ENCODE peak calls at places on chromosomes 12 and 14, in eight cellular contexts. U is transverse colon, V is A549, E is ovary, L is tibial nerve, B is HepG2, K is SK-N-SH, S is upper lobe of left lung. X is an unnamed sample.

GRCh38 chr12:100128509-100128908 is 14.2 kb downstream of the BLTP3B start:
- DNase-seq in V (peak), S (no peak), L (peak), U (peak), K (peak), B (peak), E (no peak), X (no peak)

GRCh38 chr12:112961074-112961473 is 17.2 kb upstream of the OAS2 start:
- DNase-seq in V (no peak), E (no peak), L (no peak), K (no peak), B (no peak), S (no peak), U (no peak), X (no peak)

GRCh38 chr14:29821665-29822429 is 105.8 kb downstream of the PRKD1 start:
- DNase-seq in B (no peak), E (no peak), K (no peak), L (no peak), U (no peak), S (no peak), V (no peak), X (no peak)

GRCh38 chr12:91256471-91256870 is 73.9 kb upstream of the DCN start:
- DNase-seq in V (no peak), U (no peak), B (no peak), K (no peak), E (no peak), S (no peak), L (no peak), X (no peak)

GRCh38 chr12:27689558-27690180 is 6.6 kb upstream of the REP15 start:
- DNase-seq in L (no peak), E (no peak), K (no peak), S (no peak), V (no peak), U (no peak), B (no peak), X (no peak)

GRCh38 chr12:114669501-114670256 is 14.3 kb downstream of the TBX3 start:
- DNase-seq in S (no peak), B (peak), V (no peak), K (peak), U (no peak), L (no peak), E (peak), X (no peak)

GRCh38 chr12:24853588-24853987 is 95.3 kb downstream of the BCAT1 start:
- DNase-seq in V (no peak), E (no peak), K (no peak), U (no peak), L (no peak), B (no peak), S (no peak), X (no peak)

GRCh38 chr12:64551676-64552075 is 58.6 kb upstream of the RASSF3 start:
- DNase-seq in E (no peak), U (no peak), K (no peak), V (no peak), L (no peak), B (no peak), S (no peak), X (no peak)

GRCh38 chr12:2794261-2794735 is 472 bp upstream of the FKBP4 start:
- DNase-seq in K (no peak), S (peak), U (peak), L (no peak), E (no peak), V (no peak), B (no peak), X (no peak)

GRCh38 chr14:64501326-64502171 is 2.1 kb downstream of the ZBTB25 start:
- DNase-seq in U (peak), V (no peak), B (peak), K (peak), S (no peak), L (peak), E (peak), X (no peak)

GRCh38 chr14:95424533-95424932 is 91.9 kb downstream of the SYNE3 start:
- DNase-seq in B (no peak), S (no peak), U (no peak), L (peak), E (no peak), V (no peak), K (no peak), X (no peak)

GRCh38 chr14:88590173-88590572 is 27.3 kb downstream of the ZC3H14 start:
- DNase-seq in K (no peak), L (no peak), U (no peak), S (no peak), B (no peak), V (peak), E (no peak), X (no peak)

GRCh38 chr12:100058482-100059029 is 73.8 kb upstream of the ANKS1B start:
- DNase-seq in E (no peak), L (no peak), V (no peak), U (no peak), B (no peak), S (no peak), K (peak), X (no peak)

GRCh38 chr14:48615618-48616017 is 940.2 kb upstream of the MDGA2 start:
- DNase-seq in B (no peak), K (no peak), V (no peak), U (no peak), S (no peak), L (no peak), E (no peak), X (no peak)

GRCh38 chr12:57488397-57489156 is 709 bp downstream of the MARS1 start:
- DNase-seq in U (no peak), E (no peak), V (no peak), L (no peak), K (peak), B (no peak), S (no peak), X (no peak)

GRCh38 chr12:123595729-123596128 is 6.2 kb upstream of the DDX55 start:
- DNase-seq in V (no peak), K (no peak), L (no peak), B (peak), E (no peak), U (no peak), S (no peak), X (peak)

GRCh38 chr12:127428420-127428819 is 838.5 kb upstream of the TMEM132C start:
- DNase-seq in L (no peak), U (no peak), S (no peak), V (no peak), E (no peak), K (no peak), B (no peak), X (no peak)

GRCh38 chr12:124705545-124706138 is 138.2 kb upstream of the NCOR2 start:
- DNase-seq in S (no peak), B (no peak), V (no peak), L (no peak), K (no peak), E (no peak), U (no peak), X (no peak)

GRCh38 chr14:71885301-71885700 is 46.9 kb upstream of the RGS6 start:
- DNase-seq in E (no peak), U (no peak), S (no peak), L (no peak), B (no peak), V (no peak), K (no peak), X (no peak)

GRCh38 chr12:106301611-106302321 is 767 bp upstream of the TCP11L2 start:
- DNase-seq in S (peak), E (no peak), B (no peak), U (peak), V (peak), L (peak), K (peak), X (peak)

GRCh38 chr12:77667101-77667500 is 163.6 kb upstream of the NAV3 start:
- DNase-seq in E (no peak), V (no peak), L (no peak), U (no peak), K (no peak), B (no peak), S (no peak), X (no peak)

GRCh38 chr12:30694412-30694955 is 1.2 kb downstream of the IPO8 start:
- DNase-seq in B (no peak), V (no peak), U (no peak), E (no peak), L (no peak), S (no peak), K (no peak), X (no peak)

GRCh38 chr14:26761532-26761931 is 163.7 kb upstream of the NOVA1 start:
- DNase-seq in U (no peak), E (no peak), L (no peak), V (no peak), S (peak), K (no peak), B (no peak), X (no peak)

GRCh38 chr12:10540776-10541205 is 35.1 kb downstream of the EIF2S3B start:
- DNase-seq in V (no peak), K (no peak), S (no peak), B (no peak), U (no peak), L (no peak), E (no peak), X (no peak)

GRCh38 chr12:111462134-111462821 is 56.6 kb downstream of the SH2B3 start:
- DNase-seq in S (no peak), K (no peak), U (no peak), E (no peak), V (no peak), L (no peak), B (no peak), X (no peak)

GRCh38 chr14:51294951-51295350 is 54.9 kb downstream of the TMX1 start:
- DNase-seq in L (no peak), K (peak), S (no peak), E (no peak), V (no peak), U (no peak), B (no peak), X (no peak)

DNA sequence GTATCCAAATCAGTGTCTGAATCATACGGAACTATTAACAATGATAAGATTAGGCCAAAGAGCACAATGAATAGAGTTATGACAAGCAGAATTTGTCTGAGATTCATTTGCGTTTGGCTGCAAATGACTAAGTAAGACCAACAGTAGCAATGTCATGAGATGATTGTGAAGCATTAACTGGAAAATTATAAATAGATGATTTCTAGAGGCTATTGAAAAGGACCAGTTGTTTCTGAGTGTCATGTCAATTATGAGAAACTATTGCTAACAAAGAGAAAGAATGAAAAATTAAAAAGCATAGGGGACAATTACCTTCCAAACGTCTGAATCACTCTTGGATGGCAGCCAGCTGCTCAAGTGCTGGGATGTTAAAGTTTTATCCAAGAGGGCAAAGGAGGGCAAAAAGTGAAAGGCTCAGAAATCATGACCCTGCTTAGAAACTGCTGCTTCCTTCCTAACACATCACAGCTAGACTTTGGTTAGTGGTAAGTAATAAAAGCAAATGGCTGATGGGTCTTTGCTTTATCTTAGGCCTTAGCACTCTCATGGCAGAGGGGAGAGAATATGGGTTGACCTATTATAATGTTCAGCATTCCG is 89.0 kb downstream of the AKAP6 start:
- DNase-seq in B (no peak), E (peak), K (no peak), V (no peak), L (no peak), U (peak), S (no peak), X (no peak)
- TF ChIP-seq EP300 in B (no peak), E (no peak), K (peak), V (no peak), L (no peak), U (no peak), S (no peak), X (no peak)

GRCh38 chr14:91070572-91070971 is 10.1 kb upstream of the RPS6KA5 start:
- DNase-seq in E (no peak), K (no peak), B (no peak), U (no peak), S (no peak), V (no peak), L (no peak), X (no peak)

GRCh38 chr14:91065266-91065665 is 4.8 kb upstream of the RPS6KA5 start:
- DNase-seq in S (no peak), L (no peak), K (no peak), U (no peak), V (no peak), E (no peak), B (no peak), X (no peak)

GRCh38 chr14:91067186-91067585 is 6.7 kb upstream of the RPS6KA5 start:
- DNase-seq in B (no peak), K (no peak), U (no peak), S (no peak), E (no peak), V (no peak), L (no peak), X (no peak)

GRCh38 chr14:91063119-91063518 is 2.7 kb upstream of the RPS6KA5 start:
- DNase-seq in V (no peak), E (no peak), L (no peak), B (peak), S (no peak), K (no peak), U (no peak), X (no peak)

DNA sequence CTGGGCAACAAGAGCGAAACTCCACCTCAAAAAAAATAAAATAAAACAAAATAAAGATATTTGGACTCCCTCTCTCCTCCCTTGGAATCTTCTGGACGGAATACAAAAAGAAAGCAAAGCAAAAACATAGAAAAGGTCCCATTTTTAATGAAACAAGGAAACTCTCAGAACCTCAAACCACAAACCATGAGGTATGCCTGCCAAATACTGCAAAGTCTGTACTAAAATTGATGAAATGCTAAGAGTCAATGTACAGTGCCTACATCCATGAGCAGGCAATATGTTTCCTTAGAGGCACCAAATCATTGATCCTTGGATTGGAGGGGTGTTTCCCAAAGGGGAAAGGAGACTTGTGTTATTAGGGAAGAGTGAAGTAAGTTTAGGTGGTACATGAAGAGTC is 8.2 kb upstream of the RPS6KA5 start:
- DNase-seq in L (no peak), S (no peak), U (no peak), V (no peak), B (no peak), K (no peak), E (no peak), X (no peak)
- TF ChIP-seq EP300 in L (no peak), S (no peak), U (no peak), V (no peak), B (no peak), K (no peak), E (no peak), X (no peak)

GRCh38 chr12:49547090-49547690 is 8.4 kb downstream of the KCNH3 start:
- DNase-seq in V (no peak), U (no peak), B (no peak), S (no peak), E (no peak), L (no peak), K (peak), X (no peak)
- TF ChIP-seq EP300 in V (no peak), U (no peak), B (no peak), S (no peak), E (no peak), L (no peak), K (no peak), X (no peak)

DNA sequence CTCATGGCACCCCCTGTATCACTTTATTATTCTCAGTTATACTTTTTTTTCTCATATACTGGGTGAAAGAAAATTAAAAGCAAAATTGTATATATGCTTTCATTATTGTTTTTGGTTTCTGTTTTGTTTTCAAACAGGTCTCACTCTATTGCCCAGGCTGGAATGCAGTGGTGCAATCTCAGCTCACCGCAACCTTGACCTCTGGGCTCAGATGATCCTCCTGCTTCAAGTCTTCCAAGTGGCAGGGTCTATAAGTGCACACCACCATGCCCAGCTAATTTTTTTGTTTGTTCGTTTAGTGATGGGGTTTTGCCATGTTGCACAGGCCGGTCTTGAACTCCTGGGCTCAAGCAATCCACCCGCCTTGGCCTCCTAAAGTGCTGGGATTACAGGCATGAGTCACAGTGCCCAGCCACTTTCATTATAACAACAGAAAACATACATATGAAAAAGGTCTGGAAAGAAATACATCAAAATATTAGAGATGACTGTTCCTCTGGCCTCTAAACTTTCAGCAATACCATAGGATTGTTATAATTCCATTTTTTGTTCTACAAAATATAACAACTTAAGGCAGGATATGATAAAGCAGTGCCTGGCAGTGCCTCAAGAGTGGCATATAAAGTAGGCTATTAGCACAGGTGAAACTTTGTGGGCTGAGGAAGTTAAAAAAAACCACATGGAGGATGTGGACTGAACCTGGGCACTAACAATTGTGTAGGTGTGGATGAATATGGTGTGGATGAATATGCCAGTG is 5.8 kb upstream of the NTN4 start:
- DNase-seq in S (no peak), E (no peak), K (no peak), L (no peak), B (peak), V (no peak), U (no peak), X (no peak)
- TF ChIP-seq EP300 in S (no peak), E (no peak), K (no peak), L (no peak), B (peak), V (no peak), U (no peak), X (no peak)

GRCh38 chr12:26032290-26032689 is 73.8 kb downstream of the RASSF8 start:
- DNase-seq in K (no peak), E (no peak), S (no peak), V (no peak), L (no peak), B (no peak), U (no peak), X (no peak)
- TF ChIP-seq EP300 in K (no peak), E (no peak), S (no peak), V (no peak), L (no peak), B (no peak), U (no peak), X (no peak)

GRCh38 chr12:45192041-45192695 is 23.7 kb upstream of the ANO6 start:
- DNase-seq in V (peak), U (no peak), K (no peak), S (no peak), B (peak), L (no peak), E (no peak), X (no peak)
- TF ChIP-seq EP300 in V (no peak), U (no peak), K (no peak), S (no peak), B (peak), L (no peak), E (no peak), X (no peak)

GRCh38 chr12:94055528-94055927 is 92.8 kb upstream of the PLXNC1 start:
- DNase-seq in U (no peak), K (no peak), L (no peak), E (no peak), S (no peak), B (no peak), V (no peak), X (no peak)

GRCh38 chr12:94053676-94054075 is 94.7 kb upstream of the PLXNC1 start:
- DNase-seq in B (no peak), V (no peak), E (no peak), L (no peak), U (no peak), S (no peak), K (no peak), X (no peak)

GRCh38 chr12:94046626-94047410 is 101.6 kb upstream of the PLXNC1 start:
- DNase-seq in B (no peak), E (no peak), S (no peak), K (no peak), V (no peak), U (no peak), L (no peak), X (no peak)

GRCh38 chr12:94047781-94048567 is 100.4 kb upstream of the PLXNC1 start:
- DNase-seq in B (no peak), E (no peak), V (no peak), S (no peak), L (no peak), K (no peak), U (no peak), X (no peak)

DNA sequence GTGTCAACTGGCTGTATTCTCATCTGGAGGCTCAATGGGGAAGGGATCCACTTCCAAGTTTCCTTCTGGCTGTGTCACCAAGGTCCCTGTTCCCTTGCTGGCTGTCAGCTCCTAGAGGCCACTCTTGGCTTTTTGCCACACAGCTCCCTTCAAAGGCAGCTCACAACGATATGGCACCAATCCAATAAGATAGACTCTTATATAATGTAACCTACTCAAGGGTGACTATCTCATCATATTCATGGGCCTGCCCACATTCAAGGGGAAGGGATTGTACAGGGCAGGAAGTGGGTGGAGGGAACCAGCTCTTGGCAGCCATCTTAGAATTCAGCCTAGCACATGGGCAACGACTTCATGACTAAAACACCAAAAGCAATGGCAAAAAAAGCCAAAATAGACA is 98.7 kb upstream of the PLXNC1 start:
- DNase-seq in K (peak), V (no peak), S (no peak), U (no peak), L (no peak), B (no peak), E (no peak), X (no peak)
- TF ChIP-seq EP300 in K (no peak), V (no peak), S (no peak), U (no peak), L (no peak), B (no peak), E (no peak), X (no peak)

GRCh38 chr14:57657487-57657886 is 163.8 kb upstream of the CCDC198 start:
- DNase-seq in E (no peak), V (no peak), U (no peak), L (no peak), B (no peak), S (no peak), K (no peak), X (no peak)
- TF ChIP-seq EP300 in E (no peak), V (no peak), U (no peak), L (no peak), B (no peak), S (no peak), K (no peak), X (no peak)

GRCh38 chr12:119366007-119366406 is 31.5 kb downstream of the CCDC60 start:
- DNase-seq in U (no peak), V (no peak), S (no peak), K (no peak), B (no peak), L (no peak), E (no peak), X (no peak)
- TF ChIP-seq EP300 in U (no peak), V (no peak), S (no peak), K (no peak), B (no peak), L (no peak), E (no peak), X (no peak)

X was measured in suprapubic skin.